ENCODE peak calls at places on chromosomes 1 and 21, in five cellular contexts. Y is upper lobe of right lung, H is fibroblast of mammary gland, Z is K562, M is foreskin fibroblast. Q is an unnamed sample.

GRCh38 chr1:9282436-9282955 is 10.2 kb upstream of the SPSB1 start:
- DNase-seq in Y (no peak), H (no peak), Z (no peak), M (no peak), Q (no peak)

GRCh38 chr21:25822981-25823380 is 88.2 kb downstream of the GABPA start:
- DNase-seq in Y (no peak), H (no peak), Z (no peak), M (no peak), Q (no peak)

GRCh38 chr1:93123141-93123783 is 44.2 kb downstream of the MTF2 start:
- DNase-seq in Y (no peak), H (no peak), Z (no peak), M (no peak), Q (no peak)

GRCh38 chr1:218717611-218718010 is 372.5 kb downstream of the TGFB2 start:
- DNase-seq in Y (no peak), H (peak), Z (no peak), M (peak), Q (no peak)

GRCh38 chr21:40846566-40847411 is at the start of gene DSCAM:
- DNase-seq in Y (no peak), H (no peak), Z (no peak), M (no peak), Q (no peak)

GRCh38 chr1:58812926-58813325 is 29.1 kb upstream of the JUN start:
- DNase-seq in Y (no peak), H (no peak), Z (no peak), M (no peak), Q (no peak)

GRCh38 chr1:205922314-205922713 is 20.9 kb downstream of the SLC26A9 start:
- DNase-seq in Y (no peak), H (no peak), Z (no peak), M (no peak), Q (peak)

GRCh38 chr1:46094454-46094853 is 38.0 kb downstream of the PIK3R3 start:
- DNase-seq in Y (no peak), H (peak), Z (no peak), M (no peak), Q (no peak)

GRCh38 chr1:203199481-203200058 is 13.1 kb upstream of the CHI3L1 start:
- DNase-seq in Y (peak), H (no peak), Z (no peak), M (no peak), Q (no peak)

GRCh38 chr1:3078421-3078820 is 9.4 kb downstream of the PRDM16 start:
- DNase-seq in Y (no peak), H (no peak), Z (no peak), M (no peak), Q (no peak)

GRCh38 chr1:29650476-29650875 is 414.2 kb downstream of the PTPRU start:
- DNase-seq in Y (no peak), H (no peak), Z (no peak), M (no peak), Q (peak)

GRCh38 chr1:84435159-84435558 is 36.9 kb downstream of the DNASE2B start:
- DNase-seq in Y (no peak), H (no peak), Z (no peak), M (no peak), Q (no peak)

GRCh38 chr1:223175633-223176032 is 32.6 kb upstream of the TLR5 start:
- DNase-seq in Y (no peak), H (no peak), Z (no peak), M (no peak), Q (no peak)

GRCh38 chr1:217419152-217419551 is 211.7 kb downstream of the GPATCH2 start:
- DNase-seq in Y (no peak), H (no peak), Z (no peak), M (no peak), Q (no peak)

GRCh38 chr1:47584249-47584648 is 146.4 kb downstream of the FOXD2 start:
- DNase-seq in Y (no peak), H (no peak), Z (no peak), M (no peak), Q (peak)

GRCh38 chr1:70685300-70686286 is 274.5 kb downstream of the CTH start:
- DNase-seq in Y (no peak), H (peak), Z (peak), M (peak), Q (no peak)

GRCh38 chr1:69993787-69994186 is 211.6 kb downstream of the LRRC40 start:
- DNase-seq in Y (no peak), H (peak), Z (no peak), M (no peak), Q (no peak)

GRCh38 chr1:30123896-30124295 is 599.5 kb downstream of the MATN1 start:
- DNase-seq in Y (no peak), H (no peak), Z (peak), M (no peak), Q (no peak)

GRCh38 chr1:67307251-67308060 is at the start of gene IL12RB2:
- DNase-seq in Y (peak), H (no peak), Z (no peak), M (no peak), Q (no peak)

GRCh38 chr1:66980745-66981367 is 56.1 kb downstream of the MIER1 start:
- DNase-seq in Y (no peak), H (peak), Z (no peak), M (no peak), Q (no peak)

GRCh38 chr1:99766378-99766800 is at the start of gene FRRS1:
- DNase-seq in Y (peak), H (peak), Z (peak), M (peak), Q (no peak)

GRCh38 chr1:32619701-32620485 is 30.5 kb downstream of the ZBTB8OS start:
- DNase-seq in Y (no peak), H (peak), Z (no peak), M (no peak), Q (no peak)

GRCh38 chr1:4464478-4464877 is 189.9 kb upstream of the AJAP1 start:
- DNase-seq in Y (no peak), H (no peak), Z (no peak), M (no peak), Q (no peak)

GRCh38 chr1:223394706-223395105 is 1.5 kb downstream of the CCDC185 start:
- DNase-seq in Y (no peak), H (no peak), Z (no peak), M (no peak), Q (no peak)

GRCh38 chr1:7256526-7256925 is 471.3 kb downstream of the CAMTA1 start:
- DNase-seq in Y (no peak), H (no peak), Z (no peak), M (no peak), Q (no peak)

DNA sequence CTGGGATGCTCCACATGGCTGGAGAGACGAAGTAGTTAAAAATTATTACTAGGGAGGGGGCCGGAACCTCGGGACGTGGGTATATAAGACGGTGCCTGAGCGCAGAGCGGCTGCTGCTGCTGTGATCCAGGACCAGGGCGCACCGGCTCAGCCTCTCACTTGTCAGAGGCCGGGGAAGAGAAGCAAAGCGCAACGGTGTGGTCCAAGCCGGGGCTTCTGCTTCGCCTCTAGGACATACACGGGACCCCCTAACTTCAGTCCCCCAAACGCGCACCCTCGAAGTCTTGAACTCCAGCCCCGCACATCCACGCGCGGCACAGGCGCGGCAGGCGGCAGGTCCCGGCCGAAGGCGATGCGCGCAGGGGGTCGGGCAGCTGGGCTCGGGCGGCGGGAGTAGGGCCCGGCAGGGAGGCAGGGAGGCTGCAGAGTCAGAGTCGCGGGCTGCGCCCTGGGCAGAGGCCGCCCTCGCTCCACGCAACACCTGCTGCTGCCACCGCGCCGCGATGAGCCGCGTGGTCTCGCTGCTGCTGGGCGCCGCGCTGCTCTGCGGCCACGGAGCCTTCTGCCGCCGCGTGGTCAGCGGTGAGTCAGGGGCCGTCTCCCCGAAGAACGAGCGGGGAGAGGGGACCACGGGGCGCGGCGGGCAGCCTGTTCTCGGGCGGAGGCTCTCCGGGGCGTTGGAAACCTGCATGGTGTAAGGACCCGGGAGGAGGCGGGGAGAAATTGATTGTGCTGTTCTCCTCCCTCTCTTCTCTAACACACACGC is at the start of gene CHODL:
- DNase-seq in Y (peak), H (no peak), Z (no peak), M (no peak), Q (no peak)
- H3K4me3 ChIP-seq in Y (peak), H (no peak), Z (no peak), M (no peak), Q (peak)

GRCh38 chr1:154404984-154405761 is at the start of gene IL6R:
- DNase-seq in Y (peak), H (peak), Z (peak), M (peak), Q (peak)

GRCh38 chr1:154405762-154406571 is 824 bp downstream of the IL6R start:
- DNase-seq in Y (peak), H (peak), Z (peak), M (peak), Q (peak)

GRCh38 chr1:154407021-154407865 is 2.1 kb downstream of the IL6R start:
- DNase-seq in Y (peak), H (no peak), Z (no peak), M (no peak), Q (no peak)

GRCh38 chr1:154407866-154408777 is 3.0 kb downstream of the IL6R start:
- DNase-seq in Y (peak), H (no peak), Z (no peak), M (no peak), Q (no peak)

GRCh38 chr1:154406572-154406879 is 1.4 kb downstream of the IL6R start:
- DNase-seq in Y (no peak), H (no peak), Z (no peak), M (no peak), Q (no peak)
- H3K4me3 ChIP-seq in Y (peak), H (peak), Z (no peak), M (peak), Q (peak)

GRCh38 chr21:46634427-46634826 is 1.0 kb upstream of the PRMT2 start:
- DNase-seq in Y (peak), H (no peak), Z (no peak), M (no peak), Q (no peak)
- H3K4me3 ChIP-seq in Y (peak), H (no peak), Z (peak), M (peak), Q (peak)

DNA sequence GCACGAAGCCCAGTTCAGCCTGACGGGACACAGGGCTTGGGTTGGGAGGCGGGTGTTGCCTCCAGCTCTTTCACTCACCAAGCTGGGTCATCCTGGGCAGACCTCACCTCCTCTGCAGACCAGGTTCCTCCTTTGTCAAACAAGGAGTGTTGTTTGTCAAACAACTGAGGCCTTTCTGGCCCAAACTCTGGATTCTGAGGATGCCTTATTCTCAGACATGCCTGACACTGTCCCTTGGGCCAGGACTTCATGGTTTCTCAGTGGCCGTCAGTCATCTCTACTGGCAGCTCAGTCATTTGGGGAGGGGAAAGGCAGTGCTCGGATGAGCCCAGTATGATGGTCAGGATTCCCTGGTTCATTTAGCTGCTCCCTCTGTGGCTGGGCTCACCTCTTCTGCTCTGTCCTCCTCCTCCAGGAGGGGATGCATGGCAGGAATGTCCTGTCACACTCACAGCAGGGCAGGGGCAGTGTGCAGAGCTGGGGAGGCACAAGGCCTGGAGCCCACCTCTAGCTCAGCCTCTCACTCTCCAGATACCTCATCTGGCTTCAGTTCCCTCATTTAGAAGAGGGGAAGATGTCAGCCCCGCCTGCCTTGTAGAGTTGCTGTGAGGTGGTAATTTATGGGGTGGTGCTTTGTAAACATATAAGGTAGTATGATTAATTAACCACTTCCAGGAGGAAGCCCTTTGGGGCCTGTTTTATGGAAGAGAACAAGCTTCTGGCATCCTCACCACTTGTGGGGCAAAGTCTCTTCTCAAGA is 20.7 kb downstream of the SLC2A1 start:
- DNase-seq in Y (peak), H (no peak), Z (no peak), M (no peak), Q (no peak)
- H3K4me3 ChIP-seq in Y (no peak), H (no peak), Z (no peak), M (no peak), Q (no peak)

DNA sequence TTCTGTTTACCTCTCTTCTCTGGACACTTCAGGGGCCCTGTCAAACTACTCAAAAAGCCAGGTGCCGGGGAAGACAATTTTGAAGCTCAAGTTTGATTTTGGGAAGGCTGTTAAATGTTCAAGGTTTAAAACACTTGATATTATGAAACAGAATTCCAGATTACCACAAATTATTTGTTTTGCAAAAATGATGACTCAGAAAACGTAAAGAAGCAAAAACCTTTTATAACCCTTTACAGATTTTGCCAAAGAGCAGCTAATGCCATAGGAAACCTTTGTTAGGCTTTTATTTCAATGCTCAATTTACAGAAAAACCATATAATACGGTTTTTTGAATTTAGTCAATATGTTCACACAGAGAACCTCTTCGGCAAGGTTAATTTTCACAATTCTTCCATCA is 593.4 kb upstream of the ZP4 start:
- DNase-seq in Y (no peak), H (peak), Z (no peak), M (no peak), Q (no peak)
- H3K4me3 ChIP-seq in Y (no peak), H (no peak), Z (no peak), M (no peak), Q (no peak)

GRCh38 chr1:115203287-115203686 is 114.0 kb upstream of the TSPAN2 start:
- DNase-seq in Y (no peak), H (no peak), Z (no peak), M (no peak), Q (no peak)

GRCh38 chr1:115198938-115199337 is 109.6 kb upstream of the TSPAN2 start:
- DNase-seq in Y (no peak), H (peak), Z (no peak), M (peak), Q (no peak)

GRCh38 chr1:115204529-115204928 is 115.2 kb upstream of the TSPAN2 start:
- DNase-seq in Y (no peak), H (no peak), Z (no peak), M (no peak), Q (no peak)

GRCh38 chr1:115199416-115200132 is 110.3 kb upstream of the TSPAN2 start:
- DNase-seq in Y (no peak), H (peak), Z (no peak), M (no peak), Q (no peak)

GRCh38 chr1:115201598-115201997 is 112.3 kb upstream of the TSPAN2 start:
- DNase-seq in Y (no peak), H (no peak), Z (no peak), M (no peak), Q (no peak)
- H3K4me3 ChIP-seq in Y (no peak), H (no peak), Z (no peak), M (no peak), Q (no peak)

GRCh38 chr1:214492405-214493075 is 58.9 kb downstream of the PTPN14 start:
- DNase-seq in Y (no peak), H (peak), Z (no peak), M (no peak), Q (no peak)
- H3K4me3 ChIP-seq in Y (no peak), H (no peak), Z (no peak), M (no peak), Q (no peak)

GRCh38 chr1:185319152-185319501 is 2.1 kb upstream of the IVNS1ABP start:
- DNase-seq in Y (no peak), H (no peak), Z (no peak), M (no peak), Q (no peak)
- H3K4me3 ChIP-seq in Y (no peak), H (no peak), Z (no peak), M (no peak), Q (no peak)

GRCh38 chr1:48978413-48978812 is 201.7 kb upstream of the BEND5 start:
- DNase-seq in Y (no peak), H (no peak), Z (no peak), M (no peak), Q (no peak)

GRCh38 chr1:48979940-48980339 is 203.2 kb upstream of the BEND5 start:
- DNase-seq in Y (no peak), H (no peak), Z (no peak), M (no peak), Q (no peak)

GRCh38 chr1:48977273-48977672 is 200.6 kb upstream of the BEND5 start:
- DNase-seq in Y (no peak), H (no peak), Z (no peak), M (no peak), Q (no peak)
- H3K4me3 ChIP-seq in Y (no peak), H (no peak), Z (no peak), M (no peak), Q (no peak)

Q was measured in coronary artery.